ENCODE peak calls at places on chromosomes 3 and 15, in four cellular contexts. One of them, this sample, is unnamed. For H3K9me3, the result is how much of the 10 kb centered on the place peaks cover.

GRCh38 chr3:12622335-12622734 is 41.6 kb downstream of the RAF1 start:
- DNase-seq in hepatocyte: no peak
- DNase-seq in neuronal stem cell: no peak
- DNase-seq in neural progenitor cell: no peak
- DNase-seq in this sample: no peak

GRCh38 chr3:42936157-42936981 is 30.4 kb downstream of the ZNF662 start:
- DNase-seq in hepatocyte: no peak
- DNase-seq in neuronal stem cell: no peak
- DNase-seq in neural progenitor cell: no peak
- DNase-seq in this sample: no peak

GRCh38 chr3:171873561-171873960 is 30.4 kb downstream of the TMEM212 start:
- DNase-seq in hepatocyte: no peak
- DNase-seq in neuronal stem cell: no peak
- DNase-seq in neural progenitor cell: no peak
- DNase-seq in this sample: no peak

GRCh38 chr3:156718622-156719300 is 44.4 kb downstream of the TIPARP start:
- DNase-seq in hepatocyte: no peak
- DNase-seq in neuronal stem cell: no peak
- DNase-seq in neural progenitor cell: no peak
- DNase-seq in this sample: no peak

GRCh38 chr3:122533931-122534334 is 19.2 kb upstream of the KPNA1 start:
- DNase-seq in hepatocyte: peak
- DNase-seq in neuronal stem cell: no peak
- DNase-seq in neural progenitor cell: no peak
- DNase-seq in this sample: peak

GRCh38 chr15:98070132-98070531 is 109.6 kb downstream of the ARRDC4 start:
- DNase-seq in hepatocyte: no peak
- DNase-seq in neuronal stem cell: no peak
- DNase-seq in neural progenitor cell: no peak
- DNase-seq in this sample: no peak

GRCh38 chr3:177633671-177634207 is 436.5 kb upstream of the TBL1XR1 start:
- DNase-seq in hepatocyte: no peak
- DNase-seq in neuronal stem cell: no peak
- DNase-seq in neural progenitor cell: no peak
- DNase-seq in this sample: no peak

GRCh38 chr3:113753376-113753985 is 6.6 kb downstream of the ATP6V1A start:
- DNase-seq in hepatocyte: no peak
- DNase-seq in neuronal stem cell: peak
- DNase-seq in neural progenitor cell: peak
- DNase-seq in this sample: no peak

GRCh38 chr3:100810671-100811070 is 101.4 kb downstream of the TFG start:
- DNase-seq in hepatocyte: no peak
- DNase-seq in neuronal stem cell: no peak
- DNase-seq in neural progenitor cell: no peak
- DNase-seq in this sample: no peak

GRCh38 chr15:70910958-70911357 is 18.3 kb downstream of the LRRC49 start:
- DNase-seq in hepatocyte: no peak
- DNase-seq in neuronal stem cell: no peak
- DNase-seq in neural progenitor cell: no peak
- DNase-seq in this sample: no peak

GRCh38 chr3:73056365-73057150 is 4.9 kb upstream of the EBLN2 start:
- DNase-seq in hepatocyte: peak
- DNase-seq in neuronal stem cell: no peak
- DNase-seq in neural progenitor cell: peak
- DNase-seq in this sample: no peak

GRCh38 chr3:8443829-8444791 is 57.5 kb upstream of the LMCD1 start:
- DNase-seq in hepatocyte: peak
- DNase-seq in neuronal stem cell: peak
- DNase-seq in neural progenitor cell: peak
- DNase-seq in this sample: no peak

GRCh38 chr3:178960191-178960590 is 111.4 kb downstream of the ZMAT3 start:
- DNase-seq in hepatocyte: no peak
- DNase-seq in neuronal stem cell: no peak
- DNase-seq in neural progenitor cell: no peak
- DNase-seq in this sample: no peak

GRCh38 chr15:51809457-51809856 is 20.0 kb upstream of the TMOD3 start:
- DNase-seq in hepatocyte: no peak
- DNase-seq in neuronal stem cell: no peak
- DNase-seq in neural progenitor cell: no peak
- DNase-seq in this sample: no peak

GRCh38 chr15:61099030-61099800 is 129.9 kb downstream of the RORA start:
- DNase-seq in hepatocyte: no peak
- DNase-seq in neuronal stem cell: no peak
- DNase-seq in neural progenitor cell: no peak
- DNase-seq in this sample: no peak

GRCh38 chr3:146817705-146818104 is 212.6 kb upstream of the PLSCR5 start:
- DNase-seq in hepatocyte: no peak
- DNase-seq in neuronal stem cell: no peak
- DNase-seq in neural progenitor cell: peak
- DNase-seq in this sample: no peak

GRCh38 chr3:33918357-33918756 is 119.9 kb downstream of the PDCD6IP start:
- DNase-seq in hepatocyte: no peak
- DNase-seq in neuronal stem cell: no peak
- DNase-seq in neural progenitor cell: no peak
- DNase-seq in this sample: no peak

GRCh38 chr3:111338059-111338698 is 203.8 kb upstream of the CD96 start:
- DNase-seq in hepatocyte: peak
- DNase-seq in neuronal stem cell: no peak
- DNase-seq in neural progenitor cell: peak
- DNase-seq in this sample: peak

GRCh38 chr15:40175160-40175559 is 14.3 kb downstream of the BUB1B start:
- DNase-seq in hepatocyte: no peak
- DNase-seq in neuronal stem cell: no peak
- DNase-seq in neural progenitor cell: no peak
- DNase-seq in this sample: no peak

GRCh38 chr15:52466134-52466701 is 62.5 kb downstream of the MYO5A start:
- DNase-seq in hepatocyte: no peak
- DNase-seq in neuronal stem cell: no peak
- DNase-seq in neural progenitor cell: peak
- DNase-seq in this sample: no peak

GRCh38 chr15:38888701-38889154 is 324.1 kb upstream of the RASGRP1 start:
- DNase-seq in hepatocyte: no peak
- DNase-seq in neuronal stem cell: no peak
- DNase-seq in neural progenitor cell: peak
- DNase-seq in this sample: no peak

GRCh38 chr3:105368575-105369500 is 2.1 kb downstream of the ALCAM start:
- DNase-seq in hepatocyte: peak
- DNase-seq in neuronal stem cell: peak
- DNase-seq in neural progenitor cell: peak
- DNase-seq in this sample: no peak

GRCh38 chr15:84604804-84605203 is 4.0 kb downstream of the ZSCAN2 start:
- DNase-seq in hepatocyte: no peak
- DNase-seq in neuronal stem cell: no peak
- DNase-seq in neural progenitor cell: no peak
- DNase-seq in this sample: no peak

GRCh38 chr15:86650084-86650483 is 570.4 kb downstream of the AGBL1 start:
- DNase-seq in hepatocyte: no peak
- DNase-seq in neuronal stem cell: no peak
- DNase-seq in neural progenitor cell: no peak
- DNase-seq in this sample: no peak

GRCh38 chr3:149085828-149086231 is 503 bp downstream of the HLTF start:
- DNase-seq in hepatocyte: peak
- DNase-seq in neuronal stem cell: no peak
- DNase-seq in neural progenitor cell: peak
- DNase-seq in this sample: no peak

GRCh38 chr15:68590721-68591389 is 12.1 kb downstream of the CORO2B start:
- DNase-seq in hepatocyte: no peak
- DNase-seq in neuronal stem cell: no peak
- DNase-seq in neural progenitor cell: no peak
- DNase-seq in this sample: no peak

GRCh38 chr15:30859091-30859874 is 44.4 kb upstream of the FAN1 start:
- DNase-seq in hepatocyte: peak
- DNase-seq in neuronal stem cell: peak
- DNase-seq in neural progenitor cell: peak
- DNase-seq in this sample: no peak

GRCh38 chr3:160486459-160486869 is 36.9 kb upstream of the TRIM59 start:
- DNase-seq in hepatocyte: peak
- DNase-seq in neuronal stem cell: peak
- DNase-seq in neural progenitor cell: peak
- DNase-seq in this sample: no peak

GRCh38 chr3:33315826-33316225 is 38.6 kb downstream of the FBXL2 start:
- DNase-seq in hepatocyte: no peak
- DNase-seq in neuronal stem cell: no peak
- DNase-seq in neural progenitor cell: no peak
- DNase-seq in this sample: no peak

GRCh38 chr15:41603941-41604660 is 45.1 kb downstream of the TYRO3 start:
- DNase-seq in hepatocyte: peak
- DNase-seq in neuronal stem cell: peak
- DNase-seq in neural progenitor cell: peak
- DNase-seq in this sample: peak

GRCh38 chr15:41609123-41609522 is 50.1 kb downstream of the TYRO3 start:
- DNase-seq in hepatocyte: no peak
- DNase-seq in neuronal stem cell: no peak
- DNase-seq in neural progenitor cell: no peak
- DNase-seq in this sample: no peak

GRCh38 chr15:41605566-41605965 is 46.6 kb downstream of the TYRO3 start:
- DNase-seq in hepatocyte: no peak
- DNase-seq in neuronal stem cell: no peak
- DNase-seq in neural progenitor cell: no peak
- DNase-seq in this sample: no peak

GRCh38 chr15:41607033-41607432 is 48.0 kb downstream of the TYRO3 start:
- DNase-seq in hepatocyte: peak
- DNase-seq in neuronal stem cell: no peak
- DNase-seq in neural progenitor cell: no peak
- DNase-seq in this sample: no peak

DNA sequence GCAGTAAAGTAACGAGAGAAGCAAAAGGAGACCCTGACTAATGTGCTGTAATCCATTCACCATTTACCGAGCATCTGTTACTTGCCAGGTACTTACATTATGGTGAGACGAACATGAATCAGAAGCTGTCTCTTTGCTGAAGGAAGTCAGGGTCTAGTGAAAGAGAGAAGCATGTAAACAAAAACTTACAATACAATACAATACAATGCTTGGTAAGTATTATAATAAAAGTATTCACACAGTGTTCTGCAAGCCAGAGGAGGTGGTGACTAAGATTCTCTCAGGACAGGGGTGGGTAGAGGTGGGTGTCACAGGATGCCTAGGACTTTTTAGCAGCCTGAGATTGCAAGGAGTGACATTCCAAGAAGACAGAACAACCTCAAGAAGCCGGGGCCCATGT is 50.2 kb upstream of the MGA start:
- DNase-seq in hepatocyte: no peak
- DNase-seq in neuronal stem cell: no peak
- DNase-seq in neural progenitor cell: no peak
- DNase-seq in this sample: no peak
- H3K4me2 ChIP-seq in hepatocyte: no peak
- H3K4me2 ChIP-seq in neuronal stem cell: no peak
- H3K4me2 ChIP-seq in neural progenitor cell: no peak
- H3K4me2 ChIP-seq in this sample: no peak

GRCh38 chr3:155238845-155239244 is 54.6 kb downstream of the STRIT1 start:
- DNase-seq in hepatocyte: no peak
- DNase-seq in neuronal stem cell: no peak
- DNase-seq in neural progenitor cell: no peak
- DNase-seq in this sample: no peak
- H3K9me3 ChIP-seq in hepatocyte: under half
- H3K9me3 ChIP-seq in neuronal stem cell: under half
- H3K9me3 ChIP-seq in neural progenitor cell: under half
- H3K9me3 ChIP-seq in this sample: under half

GRCh38 chr15:95598456-95598855 is 732.0 kb upstream of the NR2F2 start:
- DNase-seq in hepatocyte: no peak
- DNase-seq in neuronal stem cell: no peak
- DNase-seq in neural progenitor cell: no peak
- DNase-seq in this sample: no peak

GRCh38 chr15:95603802-95604201 is 726.7 kb upstream of the NR2F2 start:
- DNase-seq in hepatocyte: no peak
- DNase-seq in neuronal stem cell: no peak
- DNase-seq in neural progenitor cell: no peak
- DNase-seq in this sample: no peak

GRCh38 chr15:95600884-95601283 is 729.6 kb upstream of the NR2F2 start:
- DNase-seq in hepatocyte: no peak
- DNase-seq in neuronal stem cell: no peak
- DNase-seq in neural progenitor cell: no peak
- DNase-seq in this sample: no peak

GRCh38 chr15:95600367-95600766 is 730.1 kb upstream of the NR2F2 start:
- DNase-seq in hepatocyte: no peak
- DNase-seq in neuronal stem cell: no peak
- DNase-seq in neural progenitor cell: no peak
- DNase-seq in this sample: no peak

DNA sequence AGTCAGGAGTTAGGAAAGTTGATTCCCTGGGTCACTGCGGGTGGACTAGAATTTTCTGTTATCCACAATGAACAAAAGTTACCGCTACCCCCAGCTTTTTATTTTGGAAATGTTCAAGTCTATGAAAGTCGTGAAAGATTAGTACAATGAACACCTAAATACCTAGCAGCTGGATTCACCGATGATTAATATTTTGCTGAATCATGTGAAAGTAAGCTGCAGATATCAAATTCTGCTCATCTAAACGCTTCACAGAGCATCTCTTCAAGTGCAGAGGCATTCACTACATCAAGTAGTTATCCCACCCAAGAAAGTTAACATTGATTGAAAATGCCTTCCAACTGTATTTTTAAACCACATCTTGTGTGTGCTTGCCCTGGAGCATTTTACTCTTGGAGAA is 729.0 kb upstream of the NR2F2 start:
- DNase-seq in hepatocyte: no peak
- DNase-seq in neuronal stem cell: no peak
- DNase-seq in neural progenitor cell: no peak
- DNase-seq in this sample: no peak
- H3K27ac ChIP-seq in hepatocyte: no peak
- H3K27ac ChIP-seq in neuronal stem cell: no peak
- H3K27ac ChIP-seq in neural progenitor cell: no peak
- H3K27ac ChIP-seq in this sample: no peak

DNA sequence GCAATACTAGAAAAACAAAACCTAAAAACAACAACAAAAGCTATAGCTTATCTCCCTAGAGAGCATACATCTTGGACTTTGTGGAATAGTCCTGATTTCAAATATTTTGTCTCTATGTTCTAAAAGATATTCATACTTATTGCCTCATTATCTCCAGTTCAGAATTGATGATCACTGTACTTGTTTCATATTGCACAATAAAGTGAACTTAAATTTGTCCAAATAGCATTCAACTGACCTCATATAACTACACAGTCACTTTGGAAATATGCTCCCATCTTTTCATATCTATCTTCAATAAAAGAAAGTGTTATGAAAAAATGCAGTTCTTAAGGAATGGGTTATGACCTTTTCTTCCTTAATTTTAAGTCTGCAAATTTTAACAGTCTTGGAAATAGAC is 228.6 kb upstream of the CMC1 start:
- DNase-seq in hepatocyte: no peak
- DNase-seq in neuronal stem cell: no peak
- DNase-seq in neural progenitor cell: no peak
- DNase-seq in this sample: no peak
- H3K4me2 ChIP-seq in hepatocyte: no peak
- H3K4me2 ChIP-seq in neuronal stem cell: no peak
- H3K4me2 ChIP-seq in neural progenitor cell: no peak
- H3K4me2 ChIP-seq in this sample: no peak